ENCODE peak calls at places on chromosomes 5 and 9, in four cellular contexts. One of them, this sample, is unnamed.

GRCh38 chr9:114525505-114525904 is 20.2 kb upstream of the WHRN start:
- DNase-seq in SK-N-SH: no peak
- DNase-seq in breast epithelium: no peak
- DNase-seq in GM23338: no peak
- DNase-seq in this sample: no peak

GRCh38 chr9:111525056-111525977 is at the start of gene ZNF483:
- DNase-seq in SK-N-SH: peak; percentile 93
- DNase-seq in breast epithelium: peak; percentile 78
- DNase-seq in GM23338: peak; percentile 94
- DNase-seq in this sample: peak; percentile 85

GRCh38 chr9:111158375-111158774 is 120.1 kb upstream of the LPAR1 start:
- DNase-seq in SK-N-SH: peak; percentile 30
- DNase-seq in breast epithelium: no peak
- DNase-seq in GM23338: no peak
- DNase-seq in this sample: no peak

GRCh38 chr5:148912146-148912545 is 85.7 kb downstream of the ADRB2 start:
- DNase-seq in SK-N-SH: no peak
- DNase-seq in breast epithelium: no peak
- DNase-seq in GM23338: no peak
- DNase-seq in this sample: no peak

GRCh38 chr5:2869471-2869870 is 118.0 kb upstream of the IRX2 start:
- DNase-seq in SK-N-SH: no peak
- DNase-seq in breast epithelium: no peak
- DNase-seq in GM23338: no peak
- DNase-seq in this sample: no peak

GRCh38 chr5:64835266-64835665 is 66.5 kb downstream of the CWC27 start:
- DNase-seq in SK-N-SH: no peak
- DNase-seq in breast epithelium: no peak
- DNase-seq in GM23338: no peak
- DNase-seq in this sample: no peak

GRCh38 chr9:127815512-127816361 is 13.1 kb downstream of the FPGS start:
- DNase-seq in SK-N-SH: peak; percentile 23
- DNase-seq in breast epithelium: no peak
- DNase-seq in GM23338: no peak
- DNase-seq in this sample: no peak

GRCh38 chr9:115395511-115396021 is 277.6 kb upstream of the TNC start:
- DNase-seq in SK-N-SH: no peak
- DNase-seq in breast epithelium: no peak
- DNase-seq in GM23338: no peak
- DNase-seq in this sample: no peak

GRCh38 chr5:145776886-145777285 is 58.3 kb downstream of the PRELID2 start:
- DNase-seq in SK-N-SH: no peak
- DNase-seq in breast epithelium: no peak
- DNase-seq in GM23338: no peak
- DNase-seq in this sample: no peak

DNA sequence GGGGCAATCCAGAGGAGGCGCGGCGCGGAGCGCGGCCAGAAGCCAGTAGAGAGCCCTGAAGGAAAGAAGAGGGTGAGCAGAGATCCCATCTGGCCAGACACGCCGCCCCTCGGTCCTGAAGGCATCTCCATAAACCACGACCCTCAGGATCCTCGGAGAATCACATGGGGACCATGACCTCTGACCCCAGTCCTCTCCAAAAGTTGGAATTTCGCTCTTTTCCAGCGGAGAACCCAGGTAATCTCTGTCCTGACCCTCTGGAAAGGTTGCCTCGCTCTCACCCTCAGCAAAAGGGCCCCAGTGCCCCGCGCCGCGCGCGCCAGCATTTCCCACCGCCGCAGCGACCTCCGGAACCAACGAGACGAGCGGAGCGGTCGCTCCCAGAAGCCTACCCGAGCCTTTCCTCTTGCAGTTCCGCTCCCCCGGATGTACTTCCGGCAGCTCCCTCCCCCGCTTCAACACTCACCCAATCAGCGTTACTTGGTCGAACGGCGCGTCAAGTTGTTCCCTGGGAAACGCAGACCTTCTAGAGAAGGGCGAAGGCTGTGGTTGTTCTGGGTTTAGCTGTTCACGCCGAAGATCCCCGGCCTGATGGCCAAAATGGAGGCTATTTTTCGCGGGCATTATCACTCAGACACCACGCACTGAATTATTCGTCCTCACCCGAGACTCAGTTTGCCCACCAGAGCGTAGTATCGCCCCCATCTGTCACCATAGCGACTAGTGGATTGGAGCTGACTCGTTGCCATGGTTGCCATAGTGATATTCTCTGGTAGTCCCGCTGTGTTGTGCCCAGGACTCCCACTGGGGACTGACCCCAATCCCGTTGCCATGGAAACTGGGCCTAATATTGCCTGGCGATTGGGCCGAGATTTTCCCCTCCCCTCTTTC is at the start of gene STOML2:
- DNase-seq in SK-N-SH: peak; percentile 96
- DNase-seq in breast epithelium: peak; percentile 94
- DNase-seq in GM23338: peak; percentile 99
- DNase-seq in this sample: peak; percentile 97
- TF ChIP-seq CTCF in SK-N-SH: no peak
- TF ChIP-seq CTCF in breast epithelium: no peak
- TF ChIP-seq CTCF in GM23338: no peak
- TF ChIP-seq CTCF in this sample: peak; percentile 18

DNA sequence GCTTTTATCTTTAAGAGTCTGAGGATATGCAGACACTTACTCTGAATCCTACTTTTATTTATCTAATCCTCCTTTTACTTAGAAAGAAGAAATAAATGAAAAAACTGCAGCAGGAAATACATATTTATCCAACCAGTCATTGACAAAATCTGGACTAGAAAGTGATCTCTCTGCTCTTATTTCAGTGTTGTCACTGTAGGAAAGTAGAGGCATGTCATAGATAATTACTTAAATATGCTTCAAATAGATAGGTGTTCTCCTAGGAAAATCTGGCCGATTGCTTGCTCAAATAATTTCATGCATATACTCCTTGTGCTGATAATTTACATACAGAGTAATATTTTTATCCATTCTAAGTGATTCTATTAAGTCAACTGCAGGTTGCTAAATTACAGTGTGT is 2001.9 kb upstream of the C9orf72 start:
- DNase-seq in SK-N-SH: no peak
- DNase-seq in breast epithelium: no peak
- DNase-seq in GM23338: no peak
- DNase-seq in this sample: no peak
- TF ChIP-seq POLR2AphosphoS5 in SK-N-SH: no peak
- TF ChIP-seq POLR2AphosphoS5 in breast epithelium: no peak
- TF ChIP-seq POLR2AphosphoS5 in GM23338: no peak
- TF ChIP-seq POLR2AphosphoS5 in this sample: no peak

GRCh38 chr9:86637515-86637914 is 283.3 kb upstream of the TUT7 start:
- DNase-seq in SK-N-SH: peak; percentile 45
- DNase-seq in breast epithelium: no peak
- DNase-seq in GM23338: peak; percentile 88
- DNase-seq in this sample: no peak

GRCh38 chr9:86638109-86638508 is 283.9 kb upstream of the TUT7 start:
- DNase-seq in SK-N-SH: no peak
- DNase-seq in breast epithelium: no peak
- DNase-seq in GM23338: no peak
- DNase-seq in this sample: no peak

GRCh38 chr9:86639287-86639686 is 285.1 kb upstream of the TUT7 start:
- DNase-seq in SK-N-SH: no peak
- DNase-seq in breast epithelium: no peak
- DNase-seq in GM23338: no peak
- DNase-seq in this sample: no peak

GRCh38 chr9:86641970-86642369 is 287.8 kb upstream of the TUT7 start:
- DNase-seq in SK-N-SH: no peak
- DNase-seq in breast epithelium: no peak
- DNase-seq in GM23338: no peak
- DNase-seq in this sample: no peak

DNA sequence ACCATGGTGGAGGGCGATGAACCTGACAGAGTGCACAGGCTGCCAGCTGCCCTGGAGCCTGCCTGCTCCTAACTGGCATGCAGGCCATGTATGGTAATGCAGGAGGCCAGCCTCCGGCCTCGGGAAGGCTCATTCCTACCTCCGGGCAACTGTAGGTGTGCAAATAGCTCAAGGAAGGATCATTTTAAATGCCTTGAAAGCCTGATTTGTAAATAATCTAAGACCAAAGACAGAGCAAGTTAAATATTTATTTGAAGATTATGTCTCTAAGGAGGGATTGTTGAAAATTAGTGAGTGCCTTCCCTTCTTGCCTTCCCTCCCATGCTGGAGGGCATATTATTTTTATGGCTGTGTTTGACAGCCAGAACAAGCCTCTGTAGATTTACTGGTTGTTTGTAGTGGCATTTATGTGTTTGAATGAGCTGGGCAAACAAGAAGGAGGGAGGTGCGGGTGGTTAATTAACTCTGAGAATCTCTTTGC is 285.7 kb upstream of the TUT7 start:
- DNase-seq in SK-N-SH: no peak
- DNase-seq in breast epithelium: no peak
- DNase-seq in GM23338: peak; percentile 29
- DNase-seq in this sample: no peak
- TF ChIP-seq CTCF in SK-N-SH: no peak
- TF ChIP-seq CTCF in breast epithelium: no peak
- TF ChIP-seq CTCF in GM23338: no peak
- TF ChIP-seq CTCF in this sample: no peak

DNA sequence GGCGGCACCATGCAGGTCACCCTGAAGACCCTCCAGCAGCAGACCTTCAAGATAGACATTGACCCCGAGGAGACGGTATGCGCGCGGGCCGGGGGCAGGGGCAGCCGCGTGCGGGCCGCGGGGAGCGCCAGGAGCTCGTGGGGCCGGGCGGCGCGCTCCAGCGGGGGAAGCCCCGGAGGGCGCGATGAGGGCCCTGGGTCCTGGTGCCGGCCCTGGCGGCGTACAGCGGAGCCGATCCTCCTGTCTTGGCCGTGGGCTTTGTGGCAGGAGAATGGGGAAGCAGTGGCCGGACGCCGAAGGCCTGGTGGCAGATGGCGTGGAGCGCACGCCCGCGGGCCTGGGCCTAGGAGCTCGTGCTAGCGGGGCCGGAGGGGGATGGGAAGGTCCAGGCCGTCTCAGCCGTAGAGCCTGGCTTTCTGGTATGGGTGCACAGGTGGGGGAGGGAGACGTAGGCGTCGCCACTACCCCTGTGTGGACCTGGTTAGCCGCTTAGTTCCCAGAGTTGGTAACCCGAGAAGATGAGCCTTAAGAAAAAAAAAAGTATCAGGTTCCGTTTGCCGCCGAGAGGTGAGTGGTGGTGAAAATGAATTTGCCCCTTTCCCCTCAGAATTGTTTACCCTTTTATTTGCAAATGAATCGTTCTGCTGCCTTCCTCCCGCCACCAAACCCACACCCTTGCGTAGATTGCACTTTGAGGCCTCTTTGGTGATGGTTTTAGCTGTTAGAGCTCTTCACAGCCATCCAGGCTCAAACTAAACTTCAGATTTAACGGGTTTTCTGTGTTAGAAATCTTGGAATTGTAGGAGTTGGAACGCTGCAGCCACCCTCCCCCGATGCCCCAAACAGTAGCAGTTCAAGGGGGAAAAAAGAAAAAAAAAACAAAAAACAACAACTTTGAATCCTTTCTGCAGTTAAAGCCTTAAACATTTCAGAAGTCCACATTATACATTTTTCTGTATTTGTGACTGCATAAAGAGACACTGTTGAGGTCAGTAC is 840 bp downstream of the RAD23B start:
- DNase-seq in SK-N-SH: no peak
- DNase-seq in breast epithelium: peak; percentile 69
- DNase-seq in GM23338: peak; percentile 96
- DNase-seq in this sample: peak; percentile 95
- TF ChIP-seq POLR2AphosphoS5 in SK-N-SH: no peak
- TF ChIP-seq POLR2AphosphoS5 in breast epithelium: peak; percentile 52
- TF ChIP-seq POLR2AphosphoS5 in GM23338: peak; percentile 87
- TF ChIP-seq POLR2AphosphoS5 in this sample: no peak

GRCh38 chr5:181189363-181189961 is 15.5 kb downstream of the TRIM7 start:
- DNase-seq in SK-N-SH: no peak
- DNase-seq in breast epithelium: no peak
- DNase-seq in GM23338: peak; percentile 36
- DNase-seq in this sample: peak; percentile 89

GRCh38 chr5:181192337-181193046 is 12.5 kb downstream of the TRIM7 start:
- DNase-seq in SK-N-SH: no peak
- DNase-seq in breast epithelium: no peak
- DNase-seq in GM23338: no peak
- DNase-seq in this sample: no peak

GRCh38 chr5:181189962-181190710 is 14.9 kb downstream of the TRIM7 start:
- DNase-seq in SK-N-SH: no peak
- DNase-seq in breast epithelium: no peak
- DNase-seq in GM23338: peak; percentile 40
- DNase-seq in this sample: peak; percentile 87

GRCh38 chr5:181191526-181192336 is 13.3 kb downstream of the TRIM7 start:
- DNase-seq in SK-N-SH: peak; percentile 95
- DNase-seq in breast epithelium: peak; percentile 96
- DNase-seq in GM23338: peak; percentile 93
- DNase-seq in this sample: peak; percentile 98

GRCh38 chr5:181190711-181191525 is 14.1 kb downstream of the TRIM7 start:
- DNase-seq in SK-N-SH: peak; percentile 65
- DNase-seq in breast epithelium: no peak
- DNase-seq in GM23338: peak; percentile 59
- DNase-seq in this sample: peak; percentile 91
- TF ChIP-seq CTCF in SK-N-SH: peak; percentile 36
- TF ChIP-seq CTCF in breast epithelium: no peak
- TF ChIP-seq CTCF in GM23338: peak; percentile 37
- TF ChIP-seq CTCF in this sample: no peak

DNA sequence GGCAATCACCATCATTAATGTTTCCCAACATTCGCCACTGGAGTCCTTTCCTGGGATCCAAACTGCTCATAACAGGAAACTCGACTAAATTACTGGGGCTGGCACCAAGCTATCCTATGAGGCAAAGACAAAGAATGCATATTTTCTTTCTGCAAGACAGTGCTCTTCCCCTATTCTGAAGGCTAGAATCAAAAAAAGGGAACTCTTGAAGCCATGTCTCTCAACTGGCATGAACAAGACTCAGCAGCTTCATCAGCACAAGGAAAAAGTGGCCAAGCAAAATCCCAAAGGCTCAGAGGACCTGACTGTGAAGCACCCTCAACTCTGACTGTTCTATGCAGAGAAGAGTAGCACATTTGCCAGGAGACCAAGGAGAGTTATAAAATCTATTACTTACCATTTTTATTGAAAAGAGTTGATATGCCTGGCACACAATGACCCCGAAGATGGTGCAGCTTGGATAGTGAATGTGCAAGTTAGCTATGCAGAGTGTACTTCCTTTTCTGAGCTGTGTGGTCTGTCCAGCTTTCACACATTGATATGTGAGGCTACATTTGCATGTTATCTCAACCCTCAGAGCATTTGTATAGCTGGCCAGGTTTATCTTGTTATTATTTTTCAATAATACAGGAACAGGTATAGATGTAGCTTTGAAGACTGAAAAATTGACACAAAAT is 50.9 kb upstream of the FYB1 start:
- DNase-seq in SK-N-SH: no peak
- DNase-seq in breast epithelium: no peak
- DNase-seq in GM23338: no peak
- DNase-seq in this sample: no peak
- TF ChIP-seq POLR2AphosphoS5 in SK-N-SH: no peak
- TF ChIP-seq POLR2AphosphoS5 in breast epithelium: no peak
- TF ChIP-seq POLR2AphosphoS5 in GM23338: no peak
- TF ChIP-seq POLR2AphosphoS5 in this sample: peak; percentile 21

This sample was measured in spleen.